ENCODE peak calls at places on chromosomes 3 and 15, in seven cellular contexts. One of them, this sample, is unnamed.

GRCh38 chr15:36766449-36766848 is 187.0 kb downstream of the CDIN1 start:
- DNase-seq in GDM1: no peak
- DNase-seq in activated CD4-positive, CD25-positive, alpha-beta regulatory T cell: no peak
- DNase-seq in fibroblast of lung: no peak
- DNase-seq in hypothalamus: no peak
- DNase-seq in stomach: no peak
- DNase-seq in SW 1271: no peak
- DNase-seq in this sample: no peak

GRCh38 chr3:71893120-71893519 is 108.2 kb upstream of the PROK2 start:
- DNase-seq in stomach: no peak
- DNase-seq in activated CD4-positive, CD25-positive, alpha-beta regulatory T cell: no peak
- DNase-seq in hypothalamus: peak
- DNase-seq in GDM1: no peak
- DNase-seq in fibroblast of lung: no peak
- DNase-seq in SW 1271: no peak
- DNase-seq in this sample: no peak

GRCh38 chr3:33749546-33750215 is 31.6 kb upstream of the CLASP2 start:
- DNase-seq in activated CD4-positive, CD25-positive, alpha-beta regulatory T cell: no peak
- DNase-seq in hypothalamus: no peak
- DNase-seq in fibroblast of lung: peak
- DNase-seq in stomach: no peak
- DNase-seq in SW 1271: no peak
- DNase-seq in GDM1: peak
- DNase-seq in this sample: no peak

GRCh38 chr15:30918366-30918765 is 14.7 kb downstream of the FAN1 start:
- DNase-seq in hypothalamus: no peak
- DNase-seq in activated CD4-positive, CD25-positive, alpha-beta regulatory T cell: no peak
- DNase-seq in stomach: no peak
- DNase-seq in GDM1: no peak
- DNase-seq in fibroblast of lung: no peak
- DNase-seq in SW 1271: no peak
- DNase-seq in this sample: no peak

GRCh38 chr15:31489801-31490646 is 163.4 kb downstream of the KLF13 start:
- DNase-seq in fibroblast of lung: peak
- DNase-seq in SW 1271: no peak
- DNase-seq in hypothalamus: no peak
- DNase-seq in GDM1: peak
- DNase-seq in stomach: peak
- DNase-seq in activated CD4-positive, CD25-positive, alpha-beta regulatory T cell: no peak
- DNase-seq in this sample: peak

GRCh38 chr3:81859524-81859923 is 98.1 kb upstream of the GBE1 start:
- DNase-seq in hypothalamus: no peak
- DNase-seq in stomach: no peak
- DNase-seq in SW 1271: no peak
- DNase-seq in fibroblast of lung: no peak
- DNase-seq in activated CD4-positive, CD25-positive, alpha-beta regulatory T cell: no peak
- DNase-seq in GDM1: no peak
- DNase-seq in this sample: no peak

GRCh38 chr15:38758001-38758400 is 193.4 kb upstream of the RASGRP1 start:
- DNase-seq in GDM1: no peak
- DNase-seq in stomach: no peak
- DNase-seq in activated CD4-positive, CD25-positive, alpha-beta regulatory T cell: no peak
- DNase-seq in hypothalamus: no peak
- DNase-seq in SW 1271: no peak
- DNase-seq in fibroblast of lung: peak
- DNase-seq in this sample: no peak

GRCh38 chr3:194286747-194287146 is 64.4 kb downstream of the CPN2 start:
- DNase-seq in stomach: no peak
- DNase-seq in hypothalamus: no peak
- DNase-seq in SW 1271: no peak
- DNase-seq in fibroblast of lung: no peak
- DNase-seq in GDM1: no peak
- DNase-seq in activated CD4-positive, CD25-positive, alpha-beta regulatory T cell: no peak
- DNase-seq in this sample: no peak

GRCh38 chr3:52435246-52436101 is 9.4 kb downstream of the SEMA3G start:
- DNase-seq in GDM1: no peak
- DNase-seq in hypothalamus: no peak
- DNase-seq in fibroblast of lung: no peak
- DNase-seq in SW 1271: no peak
- DNase-seq in stomach: no peak
- DNase-seq in activated CD4-positive, CD25-positive, alpha-beta regulatory T cell: no peak
- DNase-seq in this sample: no peak